ENCODE peak calls at places on chromosomes 1 and 21, in ten cellular contexts. B, H, P, U, E, N, I, J, X and K are unnamed samples.

GRCh38 chr1:53545663-53546408 is 86.6 kb downstream of the DMRTB1 start:
- DNase-seq in B (no peak), H (no peak), P (peak), U (peak), E (peak), N (peak), I (no peak), J (no peak), X (peak), K (no peak)

GRCh38 chr1:226653311-226653921 is 85.7 kb downstream of the ITPKB start:
- DNase-seq in B (no peak), H (no peak), P (no peak), U (no peak), E (peak), N (peak), I (peak), J (peak), X (no peak), K (no peak)

GRCh38 chr1:47842228-47842627 is 155.0 kb downstream of the TRABD2B start:
- DNase-seq in B (no peak), H (no peak), P (no peak), U (no peak), E (no peak), N (no peak), I (no peak), J (no peak), X (no peak), K (no peak)

GRCh38 chr21:43211085-43212071 is 42.6 kb downstream of the CRYAA start:
- DNase-seq in B (no peak), H (no peak), P (no peak), U (peak), E (peak), N (peak), I (peak), J (no peak), X (peak), K (no peak)

GRCh38 chr1:226846801-226847200 is 23.6 kb upstream of the PSEN2 start:
- DNase-seq in B (no peak), H (peak), P (no peak), U (no peak), E (no peak), N (no peak), I (no peak), J (no peak), X (no peak), K (no peak)

GRCh38 chr1:6097117-6097595 is 51.5 kb downstream of the KCNAB2 start:
- DNase-seq in B (no peak), H (no peak), P (no peak), U (no peak), E (peak), N (peak), I (no peak), J (no peak), X (no peak), K (no peak)

GRCh38 chr1:8348777-8349472 is 31.0 kb downstream of the SLC45A1 start:
- DNase-seq in B (no peak), H (peak), P (peak), U (peak), E (no peak), N (peak), I (peak), J (peak), X (peak), K (peak)

GRCh38 chr1:172909606-172910326 is 141.0 kb downstream of the TNFSF18 start:
- DNase-seq in B (no peak), H (peak), P (no peak), U (no peak), E (no peak), N (no peak), I (no peak), J (no peak), X (no peak), K (no peak)

GRCh38 chr1:27350673-27351540 is 9.1 kb downstream of the SYTL1 start:
- DNase-seq in B (no peak), H (no peak), P (no peak), U (no peak), E (peak), N (peak), I (no peak), J (no peak), X (peak), K (no peak)

GRCh38 chr1:206001476-206001888 is 1.7 kb downstream of the RAB7B start:
- DNase-seq in B (no peak), H (peak), P (no peak), U (no peak), E (no peak), N (no peak), I (no peak), J (peak), X (peak), K (peak)

GRCh38 chr1:206713910-206714312 is 29.2 kb downstream of the MAPKAPK2 start:
- DNase-seq in B (no peak), H (peak), P (no peak), U (no peak), E (no peak), N (no peak), I (no peak), J (no peak), X (no peak), K (no peak)

GRCh38 chr1:11707621-11708276 is 16.2 kb downstream of the DRAXIN start:
- DNase-seq in B (no peak), H (no peak), P (peak), U (peak), E (no peak), N (no peak), I (no peak), J (no peak), X (peak), K (no peak)

GRCh38 chr1:69982992-69983391 is 222.4 kb downstream of the LRRC40 start:
- DNase-seq in B (no peak), H (peak), P (no peak), U (no peak), E (no peak), N (no peak), I (no peak), J (no peak), X (no peak), K (no peak)

GRCh38 chr1:88890790-88891317 is 513 bp downstream of the GTF2B start:
- DNase-seq in B (no peak), H (peak), P (peak), U (no peak), E (no peak), N (no peak), I (peak), J (peak), X (no peak), K (no peak)

GRCh38 chr1:214568328-214568727 is 16.9 kb upstream of the PTPN14 start:
- DNase-seq in B (no peak), H (peak), P (peak), U (no peak), E (no peak), N (no peak), I (no peak), J (no peak), X (no peak), K (no peak)